ENCODE peak calls at places on chromosome 2, in nine cellular contexts. Y is astrocyte of the spinal cord, F is AG04450, T is endodermal cell, W is pancreas, U is left ventricle myocardium inferior, B is fibroblast of mammary gland, Z is fibroblast of pulmonary artery, R is tibial artery. D is an unnamed sample.

GRCh38 chr2:39593439-39594393 is 72.0 kb upstream of the TMEM178A start:
- DNase-seq in F (peak), T (peak), W (peak), R (no peak), Z (peak), U (no peak), Y (peak), B (peak), D (peak)

GRCh38 chr2:168338292-168338691 is 90.9 kb upstream of the STK39 start:
- DNase-seq in W (no peak), B (no peak), Z (no peak), Y (no peak), T (no peak), U (no peak), F (no peak), R (no peak), D (no peak)

GRCh38 chr2:10405441-10405840 is 42.7 kb downstream of the ODC1 start:
- DNase-seq in B (peak), U (peak), Y (peak), F (peak), R (peak), Z (peak), W (peak), T (no peak), D (no peak)

GRCh38 chr2:33484042-33484621 is 7.7 kb downstream of the RASGRP3 start:
- DNase-seq in B (no peak), Y (no peak), U (no peak), T (no peak), F (no peak), Z (peak), W (no peak), R (no peak), D (no peak)

GRCh38 chr2:192091480-192091879 is 103.3 kb downstream of the TMEFF2 start:
- DNase-seq in T (no peak), U (no peak), F (no peak), R (no peak), B (no peak), Y (no peak), W (no peak), Z (no peak), D (no peak)

GRCh38 chr2:29502452-29502851 is 387.2 kb downstream of the CLIP4 start:
- DNase-seq in F (no peak), Y (no peak), R (no peak), U (no peak), Z (no peak), W (no peak), B (peak), T (no peak), D (no peak)

GRCh38 chr2:113283704-113284284 is 5.1 kb upstream of the PAX8 start:
- DNase-seq in W (peak), R (peak), T (no peak), B (peak), Z (peak), F (peak), Y (peak), U (peak), D (peak)

GRCh38 chr2:96251721-96252292 is 14.0 kb downstream of the TMEM127 start:
- DNase-seq in Z (peak), U (peak), B (peak), W (peak), T (peak), F (peak), Y (peak), R (peak), D (peak)

GRCh38 chr2:240433973-240434727 is 1.3 kb upstream of the GPC1 start:
- DNase-seq in R (peak), U (peak), F (peak), W (no peak), Z (peak), T (no peak), B (peak), Y (peak), D (peak)

GRCh38 chr2:163698857-163699256 is 37.0 kb downstream of the FIGN start:
- DNase-seq in W (no peak), T (peak), F (no peak), B (no peak), R (no peak), Y (peak), U (no peak), Z (no peak), D (peak)

GRCh38 chr2:137252934-137253333 is 487.6 kb downstream of the THSD7B start:
- DNase-seq in Z (peak), W (no peak), T (no peak), B (peak), R (no peak), Y (peak), F (no peak), U (no peak), D (no peak)

GRCh38 chr2:95185197-95185596 is 19.6 kb downstream of the ZNF2 start:
- DNase-seq in B (no peak), T (no peak), F (no peak), Y (no peak), R (no peak), W (no peak), U (no peak), Z (no peak), D (no peak)

GRCh38 chr2:163465440-163465839 is 270.4 kb downstream of the FIGN start:
- DNase-seq in F (no peak), R (no peak), Z (peak), W (no peak), T (no peak), U (no peak), B (peak), Y (no peak), D (no peak)

GRCh38 chr2:204452464-204453023 is 92.7 kb upstream of the PARD3B start:
- DNase-seq in F (peak), W (peak), Z (peak), Y (peak), T (peak), B (peak), U (no peak), R (no peak), D (peak)

GRCh38 chr2:204454672-204455380 is 90.4 kb upstream of the PARD3B start:
- DNase-seq in U (no peak), F (no peak), Z (no peak), R (no peak), T (no peak), B (no peak), Y (no peak), W (no peak), D (no peak)

GRCh38 chr2:204451766-204452165 is 93.5 kb upstream of the PARD3B start:
- DNase-seq in B (no peak), W (no peak), F (no peak), T (no peak), R (no peak), Z (no peak), U (no peak), Y (no peak), D (no peak)

DNA sequence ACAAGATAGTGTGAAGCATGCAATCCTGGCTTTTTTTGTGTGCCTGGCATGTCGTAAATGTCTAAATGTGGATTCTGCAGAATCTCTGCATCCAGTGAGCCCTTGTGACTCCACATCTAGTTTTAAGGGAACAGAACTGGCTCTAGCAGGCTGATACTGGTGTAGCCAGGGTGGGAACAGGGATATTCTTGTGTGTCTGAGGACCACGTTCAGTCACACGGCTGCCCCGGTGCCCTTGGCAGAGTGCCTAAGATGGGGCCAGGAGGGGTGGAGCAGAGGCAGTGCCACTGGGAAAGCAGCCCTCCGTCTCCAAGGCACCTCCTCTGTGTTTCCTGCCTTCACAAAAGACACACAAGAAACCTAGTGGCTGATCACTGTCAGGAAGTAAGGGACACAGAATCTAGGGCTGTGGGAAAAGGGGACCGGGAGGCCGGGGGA is 91.5 kb upstream of the PARD3B start:
- DNase-seq in U (peak), F (no peak), R (peak), B (no peak), Y (no peak), T (peak), W (peak), Z (peak), D (no peak)
- TF ChIP-seq CTCF in U (no peak), F (no peak), R (no peak), B (no peak), Y (no peak), T (no peak), W (no peak), Z (no peak), D (no peak)

GRCh38 chr2:216695401-216695821 is at the start of gene IGFBP5:
- DNase-seq in Z (peak), B (peak), U (peak), W (peak), T (peak), R (peak), Y (peak), F (peak), D (peak)

GRCh38 chr2:216694826-216695217 is 527 bp downstream of the IGFBP5 start:
- DNase-seq in W (no peak), F (no peak), B (no peak), R (no peak), Y (no peak), T (no peak), Z (no peak), U (no peak), D (no peak)

GRCh38 chr2:216692636-216693413 is 2.5 kb downstream of the IGFBP5 start:
- DNase-seq in R (peak), W (peak), F (no peak), Y (peak), T (peak), B (no peak), Z (peak), U (peak), D (no peak)

GRCh38 chr2:216693414-216694100 is 1.8 kb downstream of the IGFBP5 start:
- DNase-seq in Y (no peak), F (no peak), U (no peak), B (no peak), Z (no peak), R (peak), T (no peak), W (no peak), D (no peak)

GRCh38 chr2:216694201-216694825 is 1.0 kb downstream of the IGFBP5 start:
- DNase-seq in B (no peak), Z (peak), W (peak), U (peak), T (peak), F (no peak), Y (peak), R (peak), D (no peak)
- TF ChIP-seq CTCF in B (no peak), Z (no peak), W (no peak), U (no peak), T (peak), F (no peak), Y (no peak), R (no peak), D (no peak)

GRCh38 chr2:71789556-71790219 is 336.3 kb downstream of the DYSF start:
- DNase-seq in F (no peak), B (peak), Y (no peak), U (no peak), Z (peak), W (no peak), T (peak), R (peak), D (no peak)
- TF ChIP-seq CTCF in F (peak), B (peak), Y (no peak), U (no peak), Z (no peak), W (no peak), T (peak), R (no peak), D (no peak)

DNA sequence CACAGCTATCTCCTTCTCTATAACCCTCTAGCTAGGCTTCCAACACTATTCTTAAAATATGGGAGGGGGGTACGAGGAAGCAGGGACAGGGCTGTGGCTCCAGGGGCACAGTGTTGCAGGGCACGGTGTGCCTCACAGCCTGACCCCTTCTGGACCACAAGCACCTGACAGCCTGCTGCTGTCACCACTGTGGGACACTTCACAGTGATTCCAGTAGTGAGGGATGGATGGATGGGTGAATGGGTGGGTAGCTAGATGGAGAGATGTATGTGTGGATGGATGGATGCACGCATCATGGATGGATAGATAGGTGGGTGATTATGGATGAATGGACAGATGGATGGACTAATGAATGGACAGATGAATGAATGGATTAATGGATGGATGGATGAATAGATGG is 21.6 kb downstream of the PXDN start:
- DNase-seq in F (no peak), W (no peak), Y (no peak), B (no peak), T (no peak), U (no peak), Z (no peak), R (no peak), D (no peak)
- TF ChIP-seq CTCF in F (no peak), W (no peak), Y (no peak), B (no peak), T (no peak), U (no peak), Z (no peak), R (no peak), D (no peak)

GRCh38 chr2:86223682-86224560 is 24.7 kb downstream of the MRPL35 start:
- DNase-seq in B (peak), Y (no peak), R (no peak), W (no peak), T (no peak), U (no peak), F (no peak), Z (peak), D (no peak)

GRCh38 chr2:86226780-86227520 is 27.7 kb downstream of the MRPL35 start:
- DNase-seq in T (no peak), Z (no peak), U (no peak), R (no peak), F (no peak), Y (no peak), W (no peak), B (no peak), D (no peak)

GRCh38 chr2:86226069-86226468 is 26.8 kb downstream of the MRPL35 start:
- DNase-seq in W (no peak), U (no peak), R (no peak), F (no peak), B (no peak), Z (no peak), Y (no peak), T (no peak), D (no peak)

GRCh38 chr2:86224645-86225355 is 25.5 kb downstream of the MRPL35 start:
- DNase-seq in F (no peak), Z (no peak), Y (no peak), B (no peak), U (no peak), R (no peak), T (no peak), W (no peak), D (no peak)

GRCh38 chr2:86225581-86225980 is 26.3 kb downstream of the MRPL35 start:
- DNase-seq in B (no peak), U (peak), W (no peak), T (no peak), R (peak), Y (no peak), F (no peak), Z (peak), D (no peak)
- TF ChIP-seq CTCF in B (no peak), U (peak), W (no peak), T (peak), R (no peak), Y (no peak), F (no peak), Z (no peak), D (no peak)

GRCh38 chr2:42843131-42843530 is 50.7 kb upstream of the HAAO start:
- DNase-seq in T (peak), F (no peak), R (peak), U (no peak), Y (no peak), Z (no peak), B (no peak), W (no peak), D (no peak)

GRCh38 chr2:42840141-42840540 is 47.8 kb upstream of the HAAO start:
- DNase-seq in Y (no peak), B (peak), U (no peak), T (no peak), Z (peak), F (no peak), R (peak), W (no peak), D (no peak)

GRCh38 chr2:42842418-42842817 is 50.0 kb upstream of the HAAO start:
- DNase-seq in Y (no peak), F (no peak), T (peak), U (no peak), W (no peak), R (peak), B (no peak), Z (no peak), D (no peak)

GRCh38 chr2:42841344-42841743 is 49.0 kb upstream of the HAAO start:
- DNase-seq in U (no peak), Y (no peak), R (peak), Z (no peak), B (no peak), W (no peak), F (no peak), T (peak), D (no peak)

DNA sequence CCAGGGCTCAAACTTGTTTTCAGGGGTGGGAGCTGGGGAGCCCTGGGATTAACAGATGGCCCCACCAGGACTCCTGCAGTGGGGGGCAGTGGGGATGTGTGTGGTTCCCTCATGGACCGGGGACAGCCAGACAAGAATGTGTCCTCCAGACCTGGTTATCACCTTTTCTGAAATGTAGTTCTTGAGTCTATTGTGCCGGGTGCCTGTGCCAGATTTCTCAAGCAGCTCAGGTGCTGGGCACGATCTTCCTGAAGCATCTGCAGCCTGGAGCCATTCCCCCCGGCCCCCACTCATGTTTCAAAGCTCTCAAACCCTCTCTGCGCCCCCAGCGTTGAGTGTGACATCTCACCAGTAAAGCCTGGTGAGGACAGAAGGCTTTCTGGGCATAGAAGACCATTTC is 48.4 kb upstream of the HAAO start:
- DNase-seq in W (no peak), Z (no peak), B (no peak), F (no peak), U (no peak), R (peak), Y (no peak), T (peak), D (no peak)
- TF ChIP-seq CTCF in W (no peak), Z (no peak), B (no peak), F (no peak), U (no peak), R (no peak), Y (no peak), T (no peak), D (no peak)

DNA sequence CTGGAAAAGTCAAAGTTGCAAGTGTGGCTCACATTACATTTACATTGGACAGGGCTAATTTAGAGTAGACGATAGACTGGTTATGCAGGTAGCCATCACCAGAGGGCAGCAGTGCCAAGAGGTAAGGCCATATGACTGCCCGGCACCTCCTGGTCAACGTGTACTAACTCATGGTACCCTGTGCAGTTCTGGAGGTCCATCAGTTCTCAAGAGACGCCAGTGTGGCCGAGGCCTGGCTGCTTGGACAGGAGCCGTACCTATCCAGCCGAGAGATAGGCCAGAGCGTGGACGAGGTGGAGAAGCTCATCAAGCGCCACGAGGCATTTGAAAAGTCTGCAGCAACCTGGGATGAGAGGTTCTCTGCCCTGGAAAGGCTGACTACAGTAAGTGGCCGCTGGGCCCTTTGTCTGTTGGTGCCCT is 65.8 kb upstream of the EML6 start:
- DNase-seq in W (peak), Z (peak), R (no peak), Y (peak), B (peak), F (no peak), T (peak), U (peak), D (no peak)
- TF ChIP-seq CTCF in W (peak), Z (peak), R (peak), Y (peak), B (peak), F (peak), T (peak), U (peak), D (peak)

DNA sequence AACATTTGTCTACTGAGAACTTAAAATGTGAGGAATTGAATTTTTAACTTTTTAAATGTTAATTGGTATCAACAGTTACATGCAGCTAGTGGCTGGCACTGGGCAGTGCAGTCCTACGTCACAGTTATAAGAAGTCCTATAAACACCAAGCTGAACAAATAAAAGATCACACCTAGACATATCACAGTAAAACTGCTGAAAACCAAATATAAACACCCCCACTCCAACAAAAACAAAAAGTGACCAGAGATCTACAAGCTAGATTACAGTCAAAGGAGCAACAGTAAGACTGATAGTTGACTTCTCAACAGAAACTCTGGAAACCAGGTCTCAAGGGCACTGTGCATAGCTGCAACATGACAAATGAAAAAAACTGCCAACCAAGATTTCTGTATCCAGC is 19.4 kb downstream of the TLK1 start:
- DNase-seq in Y (no peak), F (no peak), T (no peak), Z (no peak), U (no peak), W (no peak), R (no peak), B (peak), D (no peak)
- TF ChIP-seq CTCF in Y (no peak), F (no peak), T (peak), Z (no peak), U (no peak), W (no peak), R (no peak), B (no peak), D (no peak)

GRCh38 chr2:210072493-210072892 is 70.1 kb downstream of the RPE start:
- DNase-seq in W (no peak), T (peak), Z (no peak), U (no peak), B (no peak), F (no peak), R (no peak), Y (no peak), D (no peak)

GRCh38 chr2:210072922-210073509 is 70.6 kb downstream of the RPE start:
- DNase-seq in U (no peak), T (no peak), Z (peak), F (peak), R (no peak), B (peak), Y (peak), W (no peak), D (peak)
- TF ChIP-seq CTCF in U (peak), T (peak), Z (peak), F (peak), R (peak), B (peak), Y (peak), W (peak), D (peak)

D was measured in astrocyte of the cerebellum.